ENCODE peak calls at places on chromosomes 6 and 20, in ten cellular contexts. V is IMR-90; U is heart right ventricle; Q is upper lobe of right lung; T is A549; A is heart left ventricle; N is tibial nerve; P is HCT116; G is CD4-positive, alpha-beta memory T cell; M is mesendoderm. S is an unnamed sample. For H3K4me1, the result is how much of the 10 kb centered on the place peaks cover.

GRCh38 chr20:38588303-38588702 is 7.3 kb downstream of the ADIG start:
- DNase-seq in V (no peak), U (no peak), Q (no peak), T (no peak), A (no peak), N (no peak), P (no peak), G (no peak), M (no peak), S (no peak)

GRCh38 chr6:25389501-25389900 is 110.3 kb downstream of the CARMIL1 start:
- DNase-seq in V (no peak), U (no peak), Q (no peak), T (no peak), A (no peak), N (no peak), P (no peak), G (no peak), M (no peak), S (peak)

GRCh38 chr6:52566853-52567279 is 10.0 kb downstream of the TRAM2 start:
- DNase-seq in V (peak), U (no peak), Q (no peak), T (peak), A (peak), N (no peak), P (no peak), G (no peak), M (peak), S (peak)

GRCh38 chr6:4928426-4928825 is 75.4 kb downstream of the RPP40 start:
- DNase-seq in V (peak), U (no peak), Q (no peak), T (no peak), A (no peak), N (no peak), P (no peak), G (no peak), M (no peak), S (no peak)

GRCh38 chr20:52914870-52915269 is 57.3 kb upstream of the TSHZ2 start:
- DNase-seq in V (no peak), U (no peak), Q (no peak), T (no peak), A (no peak), N (no peak), P (no peak), G (no peak), M (no peak), S (no peak)

GRCh38 chr20:64121586-64121985 is 14.2 kb upstream of the NPBWR2 start:
- DNase-seq in V (no peak), U (no peak), Q (peak), T (no peak), A (peak), N (no peak), P (no peak), G (no peak), M (no peak), S (no peak)

GRCh38 chr6:46867411-46867810 is 54.3 kb downstream of the ADGRF5 start:
- DNase-seq in V (no peak), U (no peak), Q (no peak), T (no peak), A (no peak), N (no peak), P (no peak), G (no peak), M (no peak), S (no peak)

GRCh38 chr6:53734473-53735299 is 60.1 kb upstream of the LRRC1 start:
- DNase-seq in V (peak), U (peak), Q (no peak), T (peak), A (peak), N (no peak), P (peak), G (peak), M (peak), S (peak)

GRCh38 chr6:107540465-107540857 is 50.5 kb downstream of the SOBP start:
- DNase-seq in V (peak), U (no peak), Q (no peak), T (no peak), A (no peak), N (no peak), P (no peak), G (no peak), M (no peak), S (no peak)

GRCh38 chr6:139982652-139983051 is 608.2 kb upstream of the CITED2 start:
- DNase-seq in V (peak), U (no peak), Q (no peak), T (no peak), A (no peak), N (no peak), P (no peak), G (no peak), M (peak), S (no peak)

GRCh38 chr20:58691405-58691772 is 1.2 kb upstream of the NPEPL1 start:
- DNase-seq in V (no peak), U (no peak), Q (no peak), T (no peak), A (no peak), N (no peak), P (no peak), G (no peak), M (peak), S (no peak)

GRCh38 chr6:41428995-41429417 is 93.6 kb downstream of the NCR2 start:
- DNase-seq in V (peak), U (peak), Q (no peak), T (no peak), A (peak), N (peak), P (no peak), G (no peak), M (peak), S (no peak)

GRCh38 chr6:37429352-37429750 is 3.7 kb upstream of the CMTR1 start:
- DNase-seq in V (no peak), U (no peak), Q (no peak), T (no peak), A (no peak), N (no peak), P (no peak), G (no peak), M (no peak), S (no peak)

GRCh38 chr20:15440249-15440820 is 1102.9 kb upstream of the FLRT3 start:
- DNase-seq in V (no peak), U (no peak), Q (no peak), T (no peak), A (no peak), N (no peak), P (no peak), G (no peak), M (peak), S (no peak)

GRCh38 chr6:56223995-56224394 is 23.4 kb downstream of the COL21A1 start:
- DNase-seq in V (peak), U (no peak), Q (no peak), T (peak), A (no peak), N (no peak), P (no peak), G (no peak), M (no peak), S (peak)

GRCh38 chr20:1242530-1242929 is 16.7 kb downstream of the RAD21L1 start:
- DNase-seq in V (peak), U (no peak), Q (no peak), T (no peak), A (no peak), N (no peak), P (no peak), G (no peak), M (no peak), S (no peak)

GRCh38 chr20:63626424-63627128 is at the start of gene GMEB2:
- DNase-seq in V (no peak), U (peak), Q (peak), T (peak), A (peak), N (peak), P (peak), G (no peak), M (no peak), S (no peak)

GRCh38 chr6:126897779-126898178 is 220.7 kb upstream of the RSPO3 start:
- DNase-seq in V (no peak), U (no peak), Q (no peak), T (no peak), A (no peak), N (no peak), P (no peak), G (no peak), M (no peak), S (no peak)

DNA sequence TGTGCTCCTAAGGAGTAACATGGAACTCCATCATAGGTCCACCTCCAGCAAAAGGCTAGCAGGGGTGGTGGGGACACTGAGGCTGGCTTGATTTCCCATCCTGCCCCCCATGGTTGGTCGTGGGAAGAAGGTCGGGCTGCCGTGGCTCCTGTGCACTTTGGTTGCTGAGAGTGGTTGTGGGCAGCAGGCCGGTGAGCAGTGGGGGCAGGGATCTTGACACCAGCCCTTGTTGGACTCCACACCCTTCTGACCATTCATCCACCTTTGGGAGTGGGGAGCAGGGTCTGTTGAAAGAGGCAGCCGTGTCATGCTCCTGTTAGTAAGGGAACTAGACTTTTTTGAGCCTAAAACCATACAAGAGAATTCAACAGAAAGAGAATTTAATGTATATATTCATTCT is 175.2 kb downstream of the ARID1B start:
- DNase-seq in V (no peak), U (no peak), Q (no peak), T (no peak), A (no peak), N (no peak), P (no peak), G (no peak), M (no peak), S (no peak)
- H3K4me1 ChIP-seq in V (under half), U (half or more), Q (under half), T (half or more), A (under half), N (half or more), P (under half), G (half or more), M (under half), S (under half)

GRCh38 chr6:160975111-160975510 is 16.5 kb upstream of the MAP3K4 start:
- DNase-seq in V (no peak), U (no peak), Q (no peak), T (no peak), A (no peak), N (no peak), P (no peak), G (no peak), M (no peak), S (no peak)
- H3K27ac ChIP-seq in V (no peak), U (peak), Q (no peak), T (no peak), A (no peak), N (no peak), P (no peak), G (no peak), M (peak), S (peak)

GRCh38 chr20:31713312-31714049 is 9.2 kb downstream of the BCL2L1 start:
- DNase-seq in V (peak), U (peak), Q (peak), T (peak), A (peak), N (peak), P (peak), G (no peak), M (peak), S (no peak)
- H3K4me1 ChIP-seq in V (under half), U (half or more), Q (half or more), T (half or more), A (half or more), N (half or more), P (half or more), G (half or more), M (under half), S (half or more)

DNA sequence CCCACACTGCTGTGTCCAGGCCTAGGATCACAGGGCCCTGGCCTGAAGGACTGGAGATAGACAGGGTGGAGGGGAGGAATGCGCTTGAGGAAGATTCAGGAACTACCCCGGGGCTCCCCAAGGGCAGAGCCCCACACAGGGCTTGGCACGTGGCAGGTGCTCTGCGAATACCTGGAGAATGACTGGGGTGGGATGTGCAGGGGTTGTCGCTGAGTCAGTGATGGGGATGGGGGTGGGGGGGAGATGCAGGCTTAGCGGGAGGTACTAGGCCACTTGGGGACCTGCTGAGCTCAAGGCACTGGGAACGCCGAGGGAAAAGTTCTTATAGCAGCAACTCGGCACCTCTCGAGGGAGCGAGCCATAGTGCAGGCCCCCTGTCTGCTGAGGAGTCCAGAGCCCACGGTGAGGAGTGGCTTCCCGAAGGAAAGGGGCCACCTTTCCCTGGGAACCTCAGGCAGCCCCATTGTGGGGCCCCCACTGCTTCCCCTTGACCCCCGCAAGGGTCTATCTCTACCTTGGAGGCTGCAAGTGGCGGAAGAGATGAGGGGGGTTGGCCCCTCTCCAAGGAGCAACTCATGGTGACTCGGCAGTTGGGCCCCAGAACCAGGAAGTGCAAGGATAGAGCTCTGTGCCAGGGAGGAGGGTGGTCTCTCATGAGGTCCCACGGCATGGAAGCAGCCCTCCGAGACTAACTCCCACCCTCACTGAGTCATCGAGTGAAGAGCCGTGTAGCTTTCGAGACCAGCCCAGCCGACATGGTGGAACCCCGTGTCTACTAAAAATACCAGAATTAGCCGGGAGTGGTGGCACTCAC is 33.1 kb downstream of the SRC start:
- DNase-seq in V (peak), U (no peak), Q (peak), T (peak), A (peak), N (no peak), P (peak), G (peak), M (peak), S (no peak)
- H3K27ac ChIP-seq in V (peak), U (no peak), Q (peak), T (peak), A (no peak), N (no peak), P (peak), G (no peak), M (peak), S (no peak)

GRCh38 chr6:90460067-90460466 is 126.8 kb downstream of the MAP3K7 start:
- DNase-seq in V (no peak), U (no peak), Q (no peak), T (no peak), A (no peak), N (no peak), P (no peak), G (no peak), M (no peak), S (no peak)

GRCh38 chr6:90456001-90456400 is 130.9 kb downstream of the MAP3K7 start:
- DNase-seq in V (no peak), U (no peak), Q (no peak), T (no peak), A (no peak), N (no peak), P (no peak), G (no peak), M (no peak), S (no peak)

GRCh38 chr6:90458353-90459224 is 128.3 kb downstream of the MAP3K7 start:
- DNase-seq in V (no peak), U (peak), Q (no peak), T (no peak), A (peak), N (no peak), P (no peak), G (peak), M (no peak), S (no peak)

GRCh38 chr6:90459225-90459758 is 127.6 kb downstream of the MAP3K7 start:
- DNase-seq in V (no peak), U (no peak), Q (no peak), T (no peak), A (no peak), N (no peak), P (no peak), G (no peak), M (no peak), S (no peak)

GRCh38 chr6:90457867-90458259 is 129.0 kb downstream of the MAP3K7 start:
- DNase-seq in V (no peak), U (no peak), Q (no peak), T (no peak), A (no peak), N (no peak), P (no peak), G (no peak), M (no peak), S (no peak)
- H3K4me1 ChIP-seq in V (under half), U (under half), Q (under half), T (under half), A (under half), N (under half), P (under half), G (half or more), M (under half), S (under half)

DNA sequence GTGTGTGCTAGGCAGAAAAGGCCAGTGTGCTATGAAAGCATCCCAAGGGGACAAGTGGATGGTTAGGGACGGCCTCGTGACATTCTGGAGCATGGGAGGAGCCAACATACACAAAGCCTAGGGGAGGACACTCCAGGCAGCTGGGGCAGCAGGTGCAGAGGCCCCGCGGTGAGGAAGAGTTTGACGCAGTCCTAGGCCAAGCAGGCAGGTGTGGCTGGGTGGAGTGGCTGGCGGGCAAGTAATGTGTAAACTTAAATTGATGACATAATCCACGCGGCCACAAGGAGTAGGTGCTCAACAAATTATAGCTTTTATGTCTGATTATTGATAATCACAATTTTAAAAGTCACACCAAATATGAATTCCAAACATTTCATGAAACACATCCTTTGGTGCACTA is 93.6 kb downstream of the TMEM242 start:
- DNase-seq in V (no peak), U (no peak), Q (peak), T (no peak), A (no peak), N (no peak), P (no peak), G (no peak), M (no peak), S (no peak)
- H3K27ac ChIP-seq in V (no peak), U (no peak), Q (no peak), T (no peak), A (no peak), N (no peak), P (no peak), G (no peak), M (no peak), S (no peak)

DNA sequence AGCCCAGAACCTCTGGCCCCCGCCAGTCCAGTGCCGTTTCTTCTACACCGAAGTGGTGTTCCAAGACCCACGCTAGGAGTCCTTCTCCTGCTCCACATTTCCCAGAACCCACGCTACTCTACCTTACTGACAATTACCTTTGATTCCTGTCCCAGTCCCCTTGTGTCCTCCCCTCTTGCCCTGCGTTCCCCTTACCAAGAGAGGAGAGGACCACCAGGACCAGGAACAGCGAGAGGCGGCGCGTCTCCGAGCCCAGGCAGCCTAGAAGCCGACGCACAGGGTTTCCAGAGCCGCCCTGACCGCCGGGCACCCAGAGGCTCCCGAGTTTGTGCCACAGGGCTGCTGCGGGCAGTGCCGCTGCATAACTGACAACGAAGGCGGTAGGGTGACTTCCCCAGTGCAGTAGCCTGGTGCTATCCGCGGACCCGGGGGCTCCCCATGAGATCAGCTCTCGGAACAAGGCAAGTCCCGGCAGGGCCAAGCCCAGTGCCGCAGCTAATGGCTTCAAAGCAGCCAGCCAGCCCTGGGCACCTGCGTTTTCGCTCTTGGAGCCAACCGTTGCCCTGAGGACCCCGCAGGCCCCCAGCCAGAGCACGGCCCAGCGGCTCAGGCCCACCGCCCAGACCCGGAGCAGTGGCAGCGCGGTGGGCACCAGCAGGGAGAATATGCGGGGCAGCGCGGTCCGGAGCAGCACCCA is 512 bp downstream of the TAP1 start:
- DNase-seq in V (peak), U (peak), Q (peak), T (peak), A (peak), N (no peak), P (no peak), G (peak), M (peak), S (no peak)
- H3K4me1 ChIP-seq in V (under half), U (under half), Q (under half), T (under half), A (under half), N (under half), P (under half), G (half or more), M (under half), S (under half)

S was measured in keratinocyte.